ENCODE peak calls at places on chromosomes 4 and X, in five cellular contexts. Y is GM12878, X is K562, N is H1, U is HepG2. J is an unnamed sample. For H3K27me3, the result is how much of the 10 kb centered on the place peaks cover.

GRCh38 chr4:39976945-39977488 is 694 bp downstream of the PDS5A start:
- DNase-seq in U (no peak), N (no peak), X (peak), Y (no peak), J (no peak)

GRCh38 chr4:112550728-112551127 is 34.7 kb upstream of the NEUROG2 start:
- DNase-seq in Y (no peak), U (no peak), X (no peak), N (no peak), J (no peak)

GRCh38 chr4:55012363-55013255 is 112.8 kb downstream of the KDR start:
- DNase-seq in N (no peak), Y (no peak), X (no peak), U (no peak), J (no peak)

GRCh38 chrX:71619193-71619592 is 882 bp upstream of the CXCR3 start:
- DNase-seq in Y (no peak), N (no peak), U (no peak), X (no peak), J (no peak)

GRCh38 chr4:15239866-15240265 is 188.0 kb upstream of the C1QTNF7 start:
- DNase-seq in X (no peak), Y (no peak), U (no peak), N (no peak), J (no peak)

GRCh38 chr4:128387600-128388351 is 100.2 kb upstream of the PGRMC2 start:
- DNase-seq in N (no peak), Y (no peak), X (no peak), U (no peak), J (no peak)

GRCh38 chrX:20472148-20472547 is 205.4 kb upstream of the RPS6KA3 start:
- DNase-seq in Y (no peak), X (no peak), U (no peak), N (no peak), J (no peak)

GRCh38 chrX:100687546-100687945 is 43.5 kb downstream of the SRPX2 start:
- DNase-seq in N (no peak), X (no peak), U (no peak), Y (no peak), J (no peak)

GRCh38 chr4:101774807-101775206 is 15.7 kb upstream of the BANK1 start:
- DNase-seq in X (no peak), Y (no peak), U (peak), N (no peak), J (no peak)

GRCh38 chr4:79317711-79318110 is 8.2 kb downstream of the NAA11 start:
- DNase-seq in X (no peak), N (no peak), U (no peak), Y (no peak), J (no peak)

GRCh38 chr4:48944252-48944651 is 37.7 kb upstream of the OCIAD2 start:
- DNase-seq in X (no peak), Y (no peak), N (no peak), U (no peak), J (peak)

GRCh38 chr4:83636930-83637329 is 101.0 kb downstream of the GPAT3 start:
- DNase-seq in U (no peak), Y (no peak), X (no peak), N (no peak), J (no peak)

GRCh38 chr4:41525129-41525528 is 12.8 kb upstream of the LIMCH1 start:
- DNase-seq in U (no peak), X (no peak), N (no peak), Y (no peak), J (peak)

GRCh38 chrX:42151808-42152207 is 228.5 kb upstream of the CASK start:
- DNase-seq in N (no peak), Y (no peak), X (no peak), U (no peak), J (no peak)

GRCh38 chrX:148500428-148501120 is at the start of gene AFF2:
- DNase-seq in U (no peak), Y (no peak), N (peak), X (no peak), J (no peak)

GRCh38 chr4:16909245-16909644 is 10.8 kb upstream of the LDB2 start:
- DNase-seq in Y (no peak), N (no peak), U (no peak), X (no peak), J (no peak)

GRCh38 chrX:13067842-13068241 is 23.4 kb upstream of the FAM9C start:
- DNase-seq in X (no peak), N (no peak), U (no peak), Y (no peak), J (no peak)

GRCh38 chrX:13059676-13060499 is 15.5 kb upstream of the FAM9C start:
- DNase-seq in U (no peak), N (no peak), X (peak), Y (no peak), J (peak)

GRCh38 chrX:13066391-13066790 is 22.0 kb upstream of the FAM9C start:
- DNase-seq in N (no peak), U (no peak), Y (no peak), X (no peak), J (no peak)

GRCh38 chrX:13068651-13069050 is 24.2 kb upstream of the FAM9C start:
- DNase-seq in Y (no peak), U (no peak), X (no peak), N (no peak), J (no peak)

GRCh38 chrX:13064599-13065143 is 20.3 kb upstream of the FAM9C start:
- DNase-seq in U (no peak), N (no peak), Y (no peak), X (no peak), J (no peak)
- TF ChIP-seq RAD21 in U (no peak), N (no peak), Y (no peak), X (no peak), J (no peak)

GRCh38 chr4:2595436-2595835 is 59.0 kb downstream of the FAM193A start:
- DNase-seq in U (no peak), N (no peak), X (no peak), Y (no peak), J (no peak)

GRCh38 chr4:2596153-2596552 is 59.7 kb downstream of the FAM193A start:
- DNase-seq in X (no peak), N (no peak), U (no peak), Y (no peak), J (no peak)

GRCh38 chr4:2600878-2601277 is 64.4 kb downstream of the FAM193A start:
- DNase-seq in X (no peak), U (no peak), N (no peak), Y (no peak), J (no peak)

GRCh38 chr4:2604614-2605013 is 68.2 kb downstream of the FAM193A start:
- DNase-seq in Y (no peak), N (no peak), X (no peak), U (no peak), J (no peak)

GRCh38 chr4:2598661-2599654 is 62.5 kb downstream of the FAM193A start:
- DNase-seq in Y (peak), U (no peak), N (no peak), X (no peak), J (no peak)
- TF ChIP-seq SP1 in Y (no peak), U (no peak), N (no peak), X (no peak), J (no peak)

GRCh38 chrX:145630081-145630480 is 187.5 kb upstream of the SLITRK2 start:
- DNase-seq in X (no peak), U (no peak), N (no peak), Y (no peak), J (no peak)
- H3K27me3 ChIP-seq in X (under half), U (under half), N (under half), Y (under half), J (under half)

GRCh38 chrX:39513836-39514235 is 583.9 kb downstream of the BCOR start:
- DNase-seq in X (peak), Y (no peak), U (no peak), N (no peak), J (no peak)

GRCh38 chrX:39519566-39520301 is 578.0 kb downstream of the BCOR start:
- DNase-seq in U (no peak), N (no peak), Y (no peak), X (peak), J (no peak)

GRCh38 chrX:39516399-39516798 is 581.4 kb downstream of the BCOR start:
- DNase-seq in X (no peak), N (no peak), U (no peak), Y (no peak), J (no peak)

GRCh38 chrX:39518451-39519212 is 579.1 kb downstream of the BCOR start:
- DNase-seq in N (no peak), X (no peak), U (no peak), Y (no peak), J (no peak)

DNA sequence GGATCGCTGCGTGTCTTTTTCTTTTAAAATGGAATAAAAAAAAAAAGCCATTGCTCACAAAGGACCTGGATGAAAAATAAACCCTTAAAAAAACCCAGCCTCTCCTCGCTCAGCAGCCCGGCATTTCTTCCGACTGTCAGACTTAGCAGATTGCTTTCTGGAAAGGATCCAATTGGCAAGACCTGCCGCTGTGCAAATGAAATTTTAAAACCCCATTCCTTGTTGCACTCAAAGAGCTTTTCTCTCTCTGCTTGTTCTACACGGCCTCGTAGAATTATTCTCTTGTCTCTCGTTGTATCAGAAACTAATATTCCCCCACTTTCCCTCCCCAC is 578.6 kb downstream of the BCOR start:
- DNase-seq in Y (no peak), X (no peak), U (no peak), N (no peak), J (no peak)
- TF ChIP-seq RAD21 in Y (no peak), X (no peak), U (no peak), N (no peak), J (no peak)

J was measured in HCT116.